ENCODE peak calls at places on chromosomes 16 and 17, in five cellular contexts. P is dorsolateral prefrontal cortex, S is transverse colon, C is keratinocyte, A is spleen. Q is an unnamed sample. For H3K27me3, the result is how much of the 10 kb centered on the place peaks cover.

GRCh38 chr16:28110074-28110473 is 46.6 kb upstream of the GSG1L start:
- DNase-seq in P (no peak), S (no peak), C (no peak), A (peak), Q (no peak)

GRCh38 chr16:31010539-31010938 is at the start of gene STX1B:
- DNase-seq in P (peak), S (peak), C (no peak), A (no peak), Q (no peak)

GRCh38 chr17:81966343-81967243 is 5.6 kb upstream of the NOTUM start:
- DNase-seq in P (peak), S (peak), C (no peak), A (peak), Q (peak)

GRCh38 chr17:48791128-48792032 is 25.6 kb downstream of the TTLL6 start:
- DNase-seq in P (peak), S (peak), C (peak), A (no peak), Q (peak)

GRCh38 chr16:55812951-55813350 is 19.9 kb downstream of the CES1 start:
- DNase-seq in P (no peak), S (no peak), C (no peak), A (no peak), Q (no peak)

GRCh38 chr17:21001813-21002221 is 41.0 kb downstream of the USP22 start:
- DNase-seq in P (no peak), S (peak), C (no peak), A (peak), Q (no peak)

GRCh38 chr16:11546522-11547485 is 39.9 kb downstream of the LITAF start:
- DNase-seq in P (no peak), S (no peak), C (no peak), A (no peak), Q (peak)

GRCh38 chr17:45402916-45403315 is 29.8 kb downstream of the ARHGAP27 start:
- DNase-seq in P (no peak), S (no peak), C (no peak), A (peak), Q (no peak)

GRCh38 chr16:22402191-22402590 is 27.8 kb upstream of the CDR2 start:
- DNase-seq in P (no peak), S (no peak), C (no peak), A (no peak), Q (no peak)

GRCh38 chr17:71472809-71473789 is 647.7 kb upstream of the SOX9 start:
- DNase-seq in P (no peak), S (no peak), C (peak), A (no peak), Q (peak)

GRCh38 chr17:83183951-83184506 is 104.6 kb downstream of the METRNL start:
- DNase-seq in P (no peak), S (no peak), C (no peak), A (no peak), Q (no peak)

GRCh38 chr16:79272141-79272577 is 328.4 kb downstream of the MAF start:
- DNase-seq in P (no peak), S (peak), C (no peak), A (peak), Q (no peak)

GRCh38 chr16:55568151-55568693 is 1.7 kb downstream of the CAPNS2 start:
- DNase-seq in P (no peak), S (no peak), C (peak), A (no peak), Q (no peak)

GRCh38 chr16:70430667-70431536 is 8.0 kb downstream of the ST3GAL2 start:
- DNase-seq in P (no peak), S (peak), C (no peak), A (peak), Q (no peak)

GRCh38 chr16:2964416-2965223 is 545 bp downstream of the KREMEN2 start:
- DNase-seq in P (no peak), S (peak), C (no peak), A (peak), Q (no peak)

GRCh38 chr16:2963611-2964415 is at the start of gene KREMEN2:
- DNase-seq in P (no peak), S (peak), C (no peak), A (peak), Q (no peak)

GRCh38 chr16:2960183-2961010 is 3.7 kb upstream of the KREMEN2 start:
- DNase-seq in P (no peak), S (peak), C (no peak), A (no peak), Q (no peak)

GRCh38 chr16:2963074-2963610 is 933 bp upstream of the KREMEN2 start:
- DNase-seq in P (no peak), S (peak), C (no peak), A (peak), Q (no peak)

DNA sequence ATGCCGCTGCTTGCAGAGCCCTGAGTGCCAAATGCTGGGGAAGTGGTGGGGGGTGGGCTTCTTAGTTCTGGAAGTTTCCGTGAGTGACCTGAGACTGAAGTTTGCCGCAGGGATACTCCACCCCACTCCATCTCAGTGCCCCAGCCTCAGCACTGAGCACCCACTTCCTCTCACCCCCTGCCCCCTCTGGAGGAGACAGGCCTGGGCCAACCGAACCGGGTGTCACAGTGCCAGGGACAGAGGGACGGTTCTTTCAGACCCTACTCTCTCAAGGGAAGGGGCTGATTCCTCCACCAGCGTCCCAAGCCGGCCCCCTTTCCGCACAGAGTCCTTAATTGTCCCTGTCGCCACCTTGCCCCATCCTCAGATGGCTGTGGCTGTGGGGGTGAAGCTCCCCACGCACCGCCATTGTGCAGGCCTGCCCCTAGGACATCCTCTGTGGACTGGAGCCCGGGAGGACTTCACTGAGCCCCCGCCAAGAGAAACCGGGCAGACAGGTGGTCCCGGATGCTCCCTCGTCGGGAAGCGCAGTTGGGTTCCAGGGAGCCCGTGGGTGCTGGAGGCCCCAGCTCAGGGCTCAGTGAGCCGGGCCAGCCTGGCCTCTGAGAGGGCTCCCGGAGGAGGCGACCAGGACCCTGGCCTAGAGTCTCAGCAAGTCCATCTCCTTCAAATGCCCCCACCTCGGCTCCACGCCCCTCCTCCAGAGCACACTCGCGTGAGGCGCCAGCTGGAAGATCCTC is 1.6 kb upstream of the KREMEN2 start:
- DNase-seq in P (no peak), S (no peak), C (no peak), A (peak), Q (no peak)
- H3K27me3 ChIP-seq in P (half or more), S (half or more), C (under half), A (half or more), Q (under half)

GRCh38 chr16:1154291-1154886 is 1.5 kb downstream of the CACNA1H start:
- DNase-seq in P (no peak), S (no peak), C (no peak), A (no peak), Q (no peak)

GRCh38 chr16:1154887-1155331 is 2.0 kb downstream of the CACNA1H start:
- DNase-seq in P (no peak), S (no peak), C (no peak), A (no peak), Q (no peak)

GRCh38 chr16:1156111-1156982 is 3.4 kb downstream of the CACNA1H start:
- DNase-seq in P (no peak), S (no peak), C (no peak), A (no peak), Q (no peak)

GRCh38 chr16:1156983-1157638 is 4.2 kb downstream of the CACNA1H start:
- DNase-seq in P (no peak), S (no peak), C (no peak), A (no peak), Q (no peak)

DNA sequence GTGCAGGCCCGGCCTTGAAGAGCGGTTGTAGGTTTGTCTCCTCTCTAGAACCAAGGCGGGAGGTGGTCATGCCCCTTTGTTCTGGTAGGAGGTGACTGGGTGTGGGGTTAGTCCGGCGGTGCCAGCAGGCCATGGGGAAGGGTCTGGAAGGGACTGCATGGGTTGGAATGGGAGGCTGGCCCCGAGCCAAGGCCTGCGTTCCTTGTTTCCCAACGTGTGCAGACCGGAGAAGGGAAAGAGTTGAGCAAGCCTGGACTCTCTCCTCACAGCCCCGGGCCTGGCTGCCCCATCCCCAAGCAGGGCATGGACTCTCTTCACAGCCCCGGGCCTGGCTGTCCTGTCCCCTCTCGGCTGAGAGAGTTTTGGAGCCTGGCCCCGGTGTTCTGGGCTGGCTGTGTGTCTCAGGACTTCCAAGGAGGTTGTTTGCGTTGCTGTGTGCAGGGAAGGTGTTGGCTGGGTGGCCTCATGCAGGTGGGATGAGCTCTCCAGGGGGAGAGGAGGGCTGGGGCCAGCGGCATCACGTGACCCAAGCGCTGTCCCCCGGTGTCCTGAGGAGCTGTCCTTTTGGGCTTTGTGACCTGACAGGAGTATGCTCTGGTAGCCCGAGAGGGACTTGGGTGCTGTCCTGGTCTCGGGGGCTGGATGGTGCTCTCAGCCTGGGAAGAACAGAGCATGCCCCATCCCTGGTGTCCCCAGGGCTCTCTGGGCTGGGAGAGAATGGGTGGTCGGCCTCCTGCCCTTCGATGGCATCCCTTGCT is 2.6 kb downstream of the CACNA1H start:
- DNase-seq in P (no peak), S (no peak), C (no peak), A (no peak), Q (no peak)
- H3K27ac ChIP-seq in P (no peak), S (peak), C (no peak), A (no peak), Q (no peak)

DNA sequence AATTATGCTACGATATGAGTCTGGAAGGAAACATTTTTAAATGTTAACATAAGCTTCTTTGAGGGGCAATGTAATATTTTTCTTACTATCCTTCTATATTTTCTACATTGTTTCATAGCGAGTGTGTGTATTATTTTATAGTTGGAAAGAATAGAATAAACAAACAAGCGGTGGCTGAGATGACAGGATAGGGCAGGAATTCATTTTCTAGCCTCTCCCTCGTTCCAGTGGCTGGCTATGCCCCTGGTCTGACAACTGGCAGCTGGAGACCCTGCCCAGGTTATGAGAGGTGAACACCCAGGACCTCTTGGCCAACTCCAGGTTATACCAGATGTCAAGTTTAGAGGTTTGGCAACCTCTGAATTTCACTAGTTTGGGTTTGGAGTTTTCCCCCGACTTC is 14.5 kb upstream of the TNRC6C start:
- DNase-seq in P (no peak), S (no peak), C (no peak), A (no peak), Q (no peak)
- H3K27me3 ChIP-seq in P (under half), S (under half), C (under half), A (under half), Q (under half)

DNA sequence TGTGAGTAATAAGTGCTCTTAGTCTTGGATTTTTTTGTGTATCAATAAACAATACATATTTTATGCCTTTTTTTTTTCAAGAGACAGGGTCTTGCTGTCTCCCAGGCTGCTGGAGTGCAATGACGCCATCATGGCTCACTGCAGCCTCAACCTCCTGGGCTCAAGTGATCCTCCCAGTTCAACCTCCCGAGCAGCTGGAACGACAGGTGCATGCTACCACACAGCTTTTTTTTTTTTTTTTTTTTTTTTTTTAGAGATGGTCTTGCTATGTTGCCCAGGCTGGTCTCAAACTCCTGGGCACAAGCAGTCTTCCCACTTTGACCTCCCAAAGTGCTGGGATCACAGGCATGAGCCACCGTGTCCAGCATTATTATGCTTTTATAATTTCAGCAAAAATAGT is 13.0 kb downstream of the ACSF2 start:
- DNase-seq in P (no peak), S (no peak), C (no peak), A (no peak), Q (no peak)
- H3K27ac ChIP-seq in P (no peak), S (no peak), C (no peak), A (no peak), Q (no peak)